ENCODE peak calls at places on chromosomes 3 and 15, in four cellular contexts. One of them, this sample, is unnamed.

GRCh38 chr3:159364511-159364910 is 562.7 kb downstream of the MFSD1 start:
- DNase-seq in dermis microvascular lymphatic vessel endothelial cell: no peak
- DNase-seq in H54: no peak
- DNase-seq in IMR-90: no peak
- DNase-seq in this sample: no peak

GRCh38 chr3:33664195-33664594 is 53.9 kb downstream of the CLASP2 start:
- DNase-seq in dermis microvascular lymphatic vessel endothelial cell: peak
- DNase-seq in H54: peak
- DNase-seq in IMR-90: peak
- DNase-seq in this sample: peak

GRCh38 chr3:71721721-71722157 is 3.5 kb downstream of the EIF4E3 start:
- DNase-seq in dermis microvascular lymphatic vessel endothelial cell: no peak
- DNase-seq in H54: no peak
- DNase-seq in IMR-90: no peak
- DNase-seq in this sample: no peak

GRCh38 chr3:29384640-29385039 is 103.8 kb downstream of the RBMS3 start:
- DNase-seq in dermis microvascular lymphatic vessel endothelial cell: no peak
- DNase-seq in H54: no peak
- DNase-seq in IMR-90: peak
- DNase-seq in this sample: no peak

GRCh38 chr3:72655758-72656157 is 192.5 kb downstream of the SHQ1 start:
- DNase-seq in dermis microvascular lymphatic vessel endothelial cell: no peak
- DNase-seq in H54: peak
- DNase-seq in IMR-90: no peak
- DNase-seq in this sample: no peak

GRCh38 chr3:197746801-197747237 is 2.9 kb upstream of the FYTTD1 start:
- DNase-seq in dermis microvascular lymphatic vessel endothelial cell: no peak
- DNase-seq in H54: no peak
- DNase-seq in IMR-90: no peak
- DNase-seq in this sample: no peak

GRCh38 chr3:117700573-117701360 is 991.2 kb downstream of the TUSC7 start:
- DNase-seq in dermis microvascular lymphatic vessel endothelial cell: no peak
- DNase-seq in H54: no peak
- DNase-seq in IMR-90: peak
- DNase-seq in this sample: no peak

GRCh38 chr15:63135804-63136203 is 14.1 kb downstream of the LACTB start:
- DNase-seq in dermis microvascular lymphatic vessel endothelial cell: peak
- DNase-seq in H54: no peak
- DNase-seq in IMR-90: peak
- DNase-seq in this sample: peak

GRCh38 chr3:139506792-139507191 is 30.5 kb upstream of the RBP2 start:
- DNase-seq in dermis microvascular lymphatic vessel endothelial cell: no peak
- DNase-seq in H54: no peak
- DNase-seq in IMR-90: no peak
- DNase-seq in this sample: no peak

GRCh38 chr3:151916781-151917180 is 43.3 kb downstream of the SUCNR1 start:
- DNase-seq in dermis microvascular lymphatic vessel endothelial cell: no peak
- DNase-seq in H54: no peak
- DNase-seq in IMR-90: no peak
- DNase-seq in this sample: no peak

GRCh38 chr3:129503387-129504010 is 24.9 kb upstream of the RHO start:
- DNase-seq in dermis microvascular lymphatic vessel endothelial cell: no peak
- DNase-seq in H54: peak
- DNase-seq in IMR-90: peak
- DNase-seq in this sample: no peak

GRCh38 chr3:121481116-121481895 is 64.5 kb downstream of the POLQ start:
- DNase-seq in dermis microvascular lymphatic vessel endothelial cell: no peak
- DNase-seq in H54: no peak
- DNase-seq in IMR-90: peak
- DNase-seq in this sample: no peak

GRCh38 chr15:49902791-49903481 is 216.1 kb downstream of the ATP8B4 start:
- DNase-seq in dermis microvascular lymphatic vessel endothelial cell: no peak
- DNase-seq in H54: no peak
- DNase-seq in IMR-90: peak
- DNase-seq in this sample: no peak

GRCh38 chr3:53804697-53805462 is 41.3 kb downstream of the CHDH start:
- DNase-seq in dermis microvascular lymphatic vessel endothelial cell: no peak
- DNase-seq in H54: peak
- DNase-seq in IMR-90: peak
- DNase-seq in this sample: no peak

GRCh38 chr3:183845090-183845489 is 19.7 kb upstream of the MAP6D1 start:
- DNase-seq in dermis microvascular lymphatic vessel endothelial cell: no peak
- DNase-seq in H54: no peak
- DNase-seq in IMR-90: no peak
- DNase-seq in this sample: no peak

GRCh38 chr3:13518516-13519351 is 30.2 kb upstream of the FBLN2 start:
- DNase-seq in dermis microvascular lymphatic vessel endothelial cell: no peak
- DNase-seq in H54: no peak
- DNase-seq in IMR-90: no peak
- DNase-seq in this sample: no peak

GRCh38 chr15:85751731-85752421 is 42.8 kb downstream of the KLHL25 start:
- DNase-seq in dermis microvascular lymphatic vessel endothelial cell: no peak
- DNase-seq in H54: no peak
- DNase-seq in IMR-90: no peak
- DNase-seq in this sample: no peak

GRCh38 chr3:71955549-71956373 is 170.8 kb upstream of the PROK2 start:
- DNase-seq in dermis microvascular lymphatic vessel endothelial cell: peak
- DNase-seq in H54: peak
- DNase-seq in IMR-90: peak
- DNase-seq in this sample: peak

GRCh38 chr15:89321521-89322410 is 12.9 kb downstream of the POLG start:
- DNase-seq in dermis microvascular lymphatic vessel endothelial cell: no peak
- DNase-seq in H54: no peak
- DNase-seq in IMR-90: no peak
- DNase-seq in this sample: no peak

GRCh38 chr3:69174435-69174834 is 52.0 kb upstream of the LMOD3 start:
- DNase-seq in dermis microvascular lymphatic vessel endothelial cell: peak
- DNase-seq in H54: no peak
- DNase-seq in IMR-90: no peak
- DNase-seq in this sample: peak

GRCh38 chr15:73923488-73924164 is 2.6 kb upstream of the LOXL1 start:
- DNase-seq in dermis microvascular lymphatic vessel endothelial cell: no peak
- DNase-seq in H54: no peak
- DNase-seq in IMR-90: no peak
- DNase-seq in this sample: no peak

GRCh38 chr15:69296606-69297005 is 2.1 kb upstream of the PAQR5 start:
- DNase-seq in dermis microvascular lymphatic vessel endothelial cell: no peak
- DNase-seq in H54: no peak
- DNase-seq in IMR-90: no peak
- DNase-seq in this sample: no peak